ENCODE peak calls at places on chromosomes 6 and 20, in seven cellular contexts. U is heart left ventricle; S is SK-N-SH treated with all-trans-retinoic acid at 6 μM for 48 hours; N is stimulated activated effector memory CD8-positive, alpha-beta T cell treated with anti-CD3 and anti-CD28 coated beads, Interleukin-12 subunit alpha, Interleukin-12 subunit beta, amount 100 ng/mL, for 72 hours; E is T-cell; M is activated CD8-positive, alpha-beta T cell treated with anti-CD3 and anti-CD28 coated beads for 36 hours; G is gastroesophageal sphincter. L is an unnamed sample.

GRCh38 chr6:27757307-27757706 is 154.9 kb downstream of the OR2B2 start:
- ATAC-seq in M (no peak), U (no peak), E (no peak), G (no peak), N (peak; percentile 27), S (no peak), L (peak; percentile 29)

GRCh38 chr6:42702200-42702599 is 20.2 kb downstream of the PRPH2 start:
- ATAC-seq in S (peak; percentile 79), M (no peak), U (no peak), G (no peak), N (peak; percentile 62), E (no peak), L (peak; percentile 46)

GRCh38 chr6:16440656-16441212 is 202.3 kb downstream of the GMPR start:
- ATAC-seq in M (no peak), S (no peak), E (peak; percentile 54), N (no peak), U (peak; percentile 67), G (no peak), L (peak; percentile 52)

GRCh38 chr6:35786810-35787209 is 6.0 kb downstream of the CLPSL1 start:
- ATAC-seq in N (no peak), M (no peak), G (no peak), S (no peak), U (peak; percentile 21), E (no peak), L (no peak)

GRCh38 chr20:58714340-58714922 is 21.8 kb downstream of the NPEPL1 start:
- ATAC-seq in M (no peak), S (no peak), E (no peak), G (no peak), U (no peak), N (no peak), L (no peak)

GRCh38 chr20:14581731-14582130 is 244.3 kb upstream of the FLRT3 start:
- ATAC-seq in G (no peak), N (no peak), U (no peak), E (no peak), M (no peak), S (no peak), L (no peak)

GRCh38 chr6:10495014-10495413 is 26.1 kb upstream of the GCNT2 start:
- ATAC-seq in S (peak; percentile 48), U (no peak), M (no peak), G (no peak), E (no peak), N (no peak), L (no peak)

GRCh38 chr6:106666290-106667021 is 37.1 kb downstream of the QRSL1 start:
- ATAC-seq in N (no peak), U (no peak), S (no peak), G (no peak), E (no peak), M (no peak), L (no peak)

GRCh38 chr6:56856036-56856580 is 98.8 kb upstream of the BEND6 start:
- ATAC-seq in U (peak; percentile 18), M (no peak), N (no peak), S (no peak), E (no peak), G (no peak), L (no peak)

GRCh38 chr6:27098956-27099355 is 148.5 kb upstream of the PRSS16 start:
- ATAC-seq in E (no peak), M (no peak), S (no peak), U (no peak), G (no peak), N (no peak), L (no peak)

GRCh38 chr6:134826889-134827737 is 122.8 kb downstream of the ALDH8A1 start:
- ATAC-seq in G (peak; percentile 85), S (peak; percentile 72), E (no peak), N (no peak), U (peak; percentile 85), M (no peak), L (no peak)

GRCh38 chr20:10398834-10399369 is 35.1 kb downstream of the MKKS start:
- ATAC-seq in G (no peak), U (no peak), E (no peak), S (no peak), M (no peak), N (no peak), L (no peak)

GRCh38 chr6:138538390-138539031 is 39.2 kb upstream of the NHSL1 start:
- ATAC-seq in M (no peak), U (peak; percentile 42), E (no peak), S (no peak), G (no peak), N (no peak), L (no peak)

GRCh38 chr6:30311669-30312068 is 15.1 kb upstream of the TRIM39 start:
- ATAC-seq in N (no peak), M (no peak), U (no peak), E (no peak), G (no peak), S (no peak), L (no peak)

GRCh38 chr6:31399589-31400466 is 3.6 kb upstream of the MICA start:
- ATAC-seq in U (peak; percentile 85), N (peak; percentile 64), M (peak; percentile 43), S (peak; percentile 74), G (peak; percentile 86), E (peak; percentile 22), L (peak; percentile 61)

GRCh38 chr6:130672153-130672552 is 155.1 kb upstream of the SMLR1 start:
- ATAC-seq in G (no peak), S (no peak), U (no peak), N (no peak), E (no peak), M (no peak), L (no peak)

GRCh38 chr6:14765753-14766152 is 480.1 kb upstream of the JARID2 start:
- ATAC-seq in S (no peak), N (no peak), E (no peak), G (no peak), M (no peak), U (no peak), L (no peak)

GRCh38 chr6:155195903-155196302 is 67.9 kb upstream of the CLDN20 start:
- ATAC-seq in S (no peak), N (no peak), M (no peak), U (no peak), G (no peak), E (no peak), L (no peak)

GRCh38 chr6:137155830-137156229 is 17.6 kb downstream of the IL22RA2 start:
- ATAC-seq in E (peak; percentile 89), G (no peak), S (no peak), U (peak; percentile 34), N (peak; percentile 99), M (peak; percentile 88), L (peak; percentile 96)